ENCODE peak calls at places on chromosomes 4 and X, in six cellular contexts. H, P, W, Q, N and K are unnamed samples.

GRCh38 chr4:68877555-68877954 is 61.8 kb downstream of the UGT2B10 start:
- DNase-seq in P (no peak), H (no peak), Q (no peak), W (no peak), N (no peak), K (no peak)

GRCh38 chrX:132114607-132115006 is 13.2 kb downstream of the FRMD7 start:
- DNase-seq in N (no peak), H (no peak), P (no peak), Q (no peak), W (no peak), K (no peak)

GRCh38 chr4:27360651-27361347 is 500.2 kb downstream of the STIM2 start:
- DNase-seq in W (no peak), N (peak), P (no peak), Q (no peak), H (peak), K (no peak)

GRCh38 chr4:168522371-168522770 is 25.5 kb downstream of the PALLD start:
- DNase-seq in N (no peak), Q (no peak), H (no peak), P (no peak), W (no peak), K (no peak)

GRCh38 chr4:107183155-107183774 is 147.2 kb upstream of the DKK2 start:
- DNase-seq in Q (no peak), P (no peak), N (peak), W (peak), H (peak), K (peak)

GRCh38 chr4:83498187-83498586 is 13.3 kb upstream of the ABRAXAS1 start:
- DNase-seq in H (no peak), W (no peak), Q (no peak), P (no peak), N (no peak), K (no peak)

GRCh38 chrX:41522681-41523080 is 75.5 kb downstream of the NYX start:
- DNase-seq in P (no peak), N (no peak), W (no peak), Q (no peak), H (no peak), K (no peak)

GRCh38 chrX:107851215-107851614 is 25.5 kb downstream of the MID2 start:
- DNase-seq in P (no peak), Q (no peak), N (no peak), W (no peak), H (no peak), K (no peak)

GRCh38 chr4:108031427-108032083 is 41.9 kb downstream of the HADH start:
- DNase-seq in H (no peak), Q (no peak), P (no peak), N (no peak), W (no peak), K (no peak)

GRCh38 chrX:130497531-130497930 is 95.7 kb downstream of the RBMX2 start:
- DNase-seq in Q (no peak), P (no peak), H (no peak), W (no peak), N (no peak), K (no peak)

GRCh38 chr4:11724731-11725130 is 296.0 kb upstream of the HS3ST1 start:
- DNase-seq in P (no peak), W (no peak), H (no peak), N (peak), Q (no peak), K (no peak)

GRCh38 chr4:125719987-125720386 is 405.2 kb downstream of the FAT4 start:
- DNase-seq in N (no peak), W (no peak), H (no peak), Q (no peak), P (no peak), K (no peak)

GRCh38 chr4:176547005-176547404 is 227.2 kb downstream of the SPCS3 start:
- DNase-seq in Q (no peak), N (peak), H (no peak), P (no peak), W (no peak), K (no peak)

GRCh38 chr4:968621-969394 is 4.6 kb downstream of the DGKQ start:
- DNase-seq in N (no peak), W (no peak), P (no peak), H (no peak), Q (no peak), K (no peak)

GRCh38 chrX:52346462-52347165 is 22.2 kb upstream of the XAGE2 start:
- DNase-seq in H (no peak), P (no peak), N (no peak), Q (no peak), W (no peak), K (no peak)

GRCh38 chrX:12441376-12442128 is 303.3 kb downstream of the FRMPD4 start:
- DNase-seq in P (no peak), Q (no peak), N (peak), W (no peak), H (no peak), K (no peak)

GRCh38 chr4:29717658-29718057 is 1002.5 kb upstream of the PCDH7 start:
- DNase-seq in P (no peak), H (no peak), Q (no peak), W (no peak), N (no peak), K (no peak)

GRCh38 chr4:37885496-37885895 is 5.4 kb upstream of the TBC1D1 start:
- DNase-seq in P (no peak), W (no peak), Q (no peak), H (no peak), N (no peak), K (no peak)

GRCh38 chr4:161252520-161253141 is 911.2 kb downstream of the FSTL5 start:
- DNase-seq in P (no peak), Q (no peak), W (no peak), N (no peak), H (no peak), K (no peak)

GRCh38 chrX:68180501-68181061 is 252.7 kb downstream of the OPHN1 start:
- DNase-seq in N (no peak), P (no peak), W (no peak), Q (no peak), H (no peak), K (no peak)

GRCh38 chrX:132737743-132738142 is 220.7 kb downstream of the HS6ST2 start:
- DNase-seq in H (no peak), W (peak), P (no peak), N (no peak), Q (peak), K (peak)

GRCh38 chr4:17558941-17559708 is 17.9 kb upstream of the LAP3 start:
- DNase-seq in H (no peak), Q (no peak), W (no peak), N (no peak), P (no peak), K (no peak)

DNA sequence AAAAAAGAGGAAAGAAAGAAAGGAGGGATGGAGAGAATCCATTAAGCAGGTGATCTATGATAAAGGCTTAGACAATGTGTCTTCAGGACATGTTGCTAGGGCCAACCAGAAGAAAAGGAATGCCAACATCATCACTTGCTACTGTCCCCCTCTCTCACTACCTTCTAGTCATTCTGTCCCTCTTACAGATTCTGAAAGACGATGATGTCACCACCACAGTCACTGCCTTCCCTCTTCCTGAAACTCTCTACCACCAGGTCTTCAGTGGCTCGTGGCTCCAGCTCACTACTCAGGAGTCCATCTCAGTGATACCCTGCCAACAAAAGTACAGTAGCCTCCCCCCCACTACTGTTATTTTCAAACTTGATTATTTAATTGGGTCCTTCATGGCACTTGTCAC is 64.0 kb downstream of the KCNIP4 start:
- DNase-seq in N (no peak), Q (no peak), W (no peak), H (no peak), P (no peak), K (no peak)
- H3K4me3 ChIP-seq in N (no peak), Q (no peak), W (no peak), H (no peak), P (no peak), K (no peak)

GRCh38 chr4:26183017-26183416 is 137.8 kb upstream of the RBPJ start:
- DNase-seq in P (no peak), N (no peak), W (no peak), Q (no peak), H (no peak), K (no peak)
- H3K4me3 ChIP-seq in P (no peak), N (no peak), W (no peak), Q (no peak), H (no peak), K (no peak)

GRCh38 chr4:2798399-2799301 is 5.8 kb downstream of the SH3BP2 start:
- DNase-seq in H (peak), P (peak), W (no peak), N (no peak), Q (peak), K (peak)

GRCh38 chr4:2797545-2798305 is 4.8 kb downstream of the SH3BP2 start:
- DNase-seq in Q (peak), W (peak), P (peak), N (no peak), H (peak), K (peak)

GRCh38 chr4:2799971-2800690 is 7.2 kb downstream of the SH3BP2 start:
- DNase-seq in N (no peak), Q (no peak), W (no peak), P (peak), H (no peak), K (peak)

GRCh38 chr4:2800691-2801596 is 8.1 kb downstream of the SH3BP2 start:
- DNase-seq in H (peak), Q (no peak), N (peak), P (peak), W (no peak), K (no peak)

GRCh38 chr4:2799444-2799911 is 6.6 kb downstream of the SH3BP2 start:
- DNase-seq in H (peak), Q (no peak), W (no peak), P (peak), N (no peak), K (no peak)
- H3K4me3 ChIP-seq in H (no peak), Q (peak), W (peak), P (no peak), N (no peak), K (peak)

GRCh38 chr4:56606385-56606784 is 74.7 kb downstream of the HOPX start:
- DNase-seq in W (no peak), N (no peak), Q (no peak), P (no peak), H (no peak), K (no peak)
- H3K4me3 ChIP-seq in W (no peak), N (no peak), Q (no peak), P (no peak), H (no peak), K (no peak)

GRCh38 chr4:137129471-137130244 is 402.6 kb downstream of the PCDH18 start:
- DNase-seq in H (no peak), P (no peak), N (no peak), Q (no peak), W (no peak), K (no peak)

GRCh38 chr4:137125011-137125410 is 407.3 kb downstream of the PCDH18 start:
- DNase-seq in Q (no peak), H (no peak), P (no peak), W (no peak), N (peak), K (no peak)

GRCh38 chr4:137122876-137123275 is 409.4 kb downstream of the PCDH18 start:
- DNase-seq in N (no peak), H (no peak), P (no peak), Q (no peak), W (no peak), K (no peak)

GRCh38 chr4:137124278-137124932 is 407.9 kb downstream of the PCDH18 start:
- DNase-seq in P (no peak), N (peak), W (no peak), H (peak), Q (no peak), K (no peak)
- H3K4me3 ChIP-seq in P (no peak), N (peak), W (no peak), H (no peak), Q (no peak), K (no peak)